ENCODE peak calls at places on chromosome 7, in ten cellular contexts. N is heart right ventricle; I is NCI-H1092; S is glomerular endothelial cell; J is T-helper 9 cell; Q is activated CD4-positive, alpha-beta T cell treated with anti-CD3 and anti-CD28 coated beads, Interleukin-2, amount 50 U/mL, for 1 hour; R is HEK293T; H is hepatic stellate cell; X is DMS 273 treated with DMSO at 0.1 percent for 48 hours; P is activated CD8-positive, alpha-beta memory T cell treated with anti-CD3 and anti-CD28 coated beads, Interleukin-2, amount 50 U/mL, for 4 hours. D is an unnamed sample.

GRCh38 chr7:74271742-74272141 is 17.5 kb upstream of the CLIP2 start:
- DNase-seq in N (no peak), I (no peak), S (no peak), J (no peak), Q (no peak), R (no peak), H (no peak), X (no peak), P (no peak), D (no peak)

GRCh38 chr7:28195925-28196324 is 15.3 kb upstream of the JAZF1 start:
- DNase-seq in N (no peak), I (no peak), S (no peak), J (no peak), Q (no peak), R (no peak), H (no peak), X (no peak), P (no peak), D (no peak)

GRCh38 chr7:140998715-140999114 is 16.0 kb downstream of the MRPS33 start:
- DNase-seq in N (no peak), I (no peak), S (no peak), J (no peak), Q (no peak), R (no peak), H (no peak), X (no peak), P (no peak), D (no peak)

GRCh38 chr7:55641273-55641691 is 69.0 kb upstream of the VOPP1 start:
- DNase-seq in N (no peak), I (peak), S (peak), J (peak), Q (peak), R (peak), H (peak), X (peak), P (no peak), D (peak)

GRCh38 chr7:83468251-83468739 is 180.6 kb downstream of the SEMA3E start:
- DNase-seq in N (peak), I (no peak), S (peak), J (no peak), Q (no peak), R (peak), H (peak), X (peak), P (no peak), D (peak)

GRCh38 chr7:90666186-90666585 is 70.1 kb downstream of the CDK14 start:
- DNase-seq in N (no peak), I (no peak), S (no peak), J (no peak), Q (no peak), R (no peak), H (no peak), X (no peak), P (no peak), D (no peak)

GRCh38 chr7:2787251-2787968 is 56.7 kb downstream of the GNA12 start:
- DNase-seq in N (no peak), I (no peak), S (no peak), J (no peak), Q (no peak), R (no peak), H (peak), X (no peak), P (no peak), D (no peak)

GRCh38 chr7:16881809-16882208 is at the start of gene AGR3:
- DNase-seq in N (no peak), I (no peak), S (no peak), J (no peak), Q (no peak), R (no peak), H (no peak), X (no peak), P (no peak), D (no peak)

GRCh38 chr7:21468969-21469368 is 41.1 kb downstream of the SP4 start:
- DNase-seq in N (no peak), I (no peak), S (no peak), J (no peak), Q (no peak), R (no peak), H (no peak), X (no peak), P (no peak), D (no peak)

GRCh38 chr7:134141868-134142264 is 14.7 kb downstream of the LRGUK start:
- DNase-seq in N (no peak), I (no peak), S (no peak), J (no peak), Q (no peak), R (no peak), H (no peak), X (no peak), P (no peak), D (no peak)

GRCh38 chr7:129782257-129783096 is 170.3 kb downstream of the UBE2H start:
- DNase-seq in N (no peak), I (no peak), S (no peak), J (no peak), Q (no peak), R (no peak), H (no peak), X (no peak), P (no peak), D (no peak)

GRCh38 chr7:45237788-45238461 is 80.3 kb downstream of the RAMP3 start:
- DNase-seq in N (no peak), I (no peak), S (no peak), J (no peak), Q (no peak), R (no peak), H (no peak), X (no peak), P (no peak), D (no peak)

D was measured in Panc1.